ENCODE peak calls at places on chromosomes 13 and 19, in eight cellular contexts. L is cardiac muscle cell; H is lower leg skin; N is ureter; O is bronchial epithelial cell; R is T-cell; U is mesothelial cell of epicardium; M is activated T-cell treated with anti-CD3 and anti-CD28 coated beads, Interleukin-2, amount 50 U/mL, for 48 hours. C is an unnamed sample.

GRCh38 chr13:91199866-91200265 is 147.6 kb upstream of the MIR17HG start:
- DNase-seq in L (no peak), H (no peak), N (no peak), O (no peak), R (no peak), U (no peak), M (no peak), C (no peak)

GRCh38 chr19:43618921-43619261 is 538 bp downstream of the ZNF428 start:
- DNase-seq in L (peak; percentile 47), H (no peak), N (no peak), O (no peak), R (no peak), U (no peak), M (no peak), C (peak; percentile 35)

GRCh38 chr19:48625891-48626327 is 6.6 kb downstream of the SPHK2 start:
- DNase-seq in L (no peak), H (no peak), N (no peak), O (no peak), R (no peak), U (no peak), M (no peak), C (no peak)

GRCh38 chr19:8044018-8044417 is 8.5 kb upstream of the CCL25 start:
- DNase-seq in L (no peak), H (no peak), N (no peak), O (no peak), R (no peak), U (no peak), M (no peak), C (no peak)

GRCh38 chr19:12737666-12738351 is 512 bp downstream of the GET3 start:
- DNase-seq in L (no peak), H (no peak), N (no peak), O (no peak), R (no peak), U (no peak), M (no peak), C (no peak)

GRCh38 chr13:51764184-51765141 is 39.5 kb downstream of the DHRS12 start:
- DNase-seq in L (peak; percentile 54), H (peak; percentile 88), N (peak; percentile 72), O (peak; percentile 26), R (peak; percentile 32), U (no peak), M (peak; percentile 78), C (no peak)

GRCh38 chr13:101556676-101557121 is 104.2 kb downstream of the ITGBL1 start:
- DNase-seq in L (no peak), H (peak; percentile 55), N (no peak), O (no peak), R (no peak), U (no peak), M (no peak), C (no peak)

GRCh38 chr13:101869553-101869952 is 417.1 kb downstream of the ITGBL1 start:
- DNase-seq in L (no peak), H (no peak), N (no peak), O (no peak), R (no peak), U (no peak), M (no peak), C (no peak)

GRCh38 chr19:35619290-35619923 is 6.9 kb downstream of the HAUS5 start:
- DNase-seq in L (no peak), H (no peak), N (no peak), O (no peak), R (no peak), U (no peak), M (no peak), C (no peak)

GRCh38 chr19:18995804-18996241 is 37.5 kb downstream of the SUGP2 start:
- DNase-seq in L (peak; percentile 93), H (no peak), N (peak; percentile 63), O (peak; percentile 64), R (no peak), U (peak; percentile 42), M (peak; percentile 38), C (peak; percentile 50)